ENCODE peak calls at places on chromosomes 3 and 15, in six cellular contexts. One of them, this sample, is unnamed. For H4K20me1 and H3K36me3, the result is how much of the 10 kb centered on the place peaks cover.

GRCh38 chr3:161649900-161650484 is 153.4 kb downstream of the OTOL1 start:
- DNase-seq in Karpas-422: no peak
- DNase-seq in fibroblast of lung: no peak
- DNase-seq in OCI-LY7: no peak
- DNase-seq in HepG2: no peak
- DNase-seq in GM23248: no peak
- DNase-seq in this sample: no peak

GRCh38 chr3:115275897-115276296 is 128.8 kb upstream of the ZBTB20 start:
- DNase-seq in Karpas-422: no peak
- DNase-seq in fibroblast of lung: no peak
- DNase-seq in OCI-LY7: no peak
- DNase-seq in HepG2: no peak
- DNase-seq in GM23248: peak
- DNase-seq in this sample: no peak

GRCh38 chr3:179081885-179082284 is 10.3 kb upstream of the ZMAT3 start:
- DNase-seq in Karpas-422: no peak
- DNase-seq in fibroblast of lung: no peak
- DNase-seq in OCI-LY7: no peak
- DNase-seq in HepG2: no peak
- DNase-seq in GM23248: no peak
- DNase-seq in this sample: no peak

GRCh38 chr15:41568350-41569017 is 9.5 kb downstream of the TYRO3 start:
- DNase-seq in Karpas-422: no peak
- DNase-seq in fibroblast of lung: no peak
- DNase-seq in OCI-LY7: no peak
- DNase-seq in HepG2: peak
- DNase-seq in GM23248: no peak
- DNase-seq in this sample: no peak

GRCh38 chr3:128239304-128239703 is 86.0 kb downstream of the EEFSEC start:
- DNase-seq in Karpas-422: no peak
- DNase-seq in fibroblast of lung: no peak
- DNase-seq in OCI-LY7: no peak
- DNase-seq in HepG2: no peak
- DNase-seq in GM23248: no peak
- DNase-seq in this sample: no peak

GRCh38 chr3:69433938-69434263 is 48.0 kb upstream of the FRMD4B start:
- DNase-seq in Karpas-422: no peak
- DNase-seq in fibroblast of lung: peak
- DNase-seq in OCI-LY7: no peak
- DNase-seq in HepG2: no peak
- DNase-seq in GM23248: no peak
- DNase-seq in this sample: no peak

GRCh38 chr3:43423142-43423541 is 136.8 kb downstream of the SNRK start:
- DNase-seq in Karpas-422: no peak
- DNase-seq in fibroblast of lung: peak
- DNase-seq in OCI-LY7: no peak
- DNase-seq in HepG2: no peak
- DNase-seq in GM23248: peak
- DNase-seq in this sample: no peak

GRCh38 chr3:55481918-55482495 is 5.1 kb downstream of the WNT5A start:
- DNase-seq in Karpas-422: no peak
- DNase-seq in fibroblast of lung: peak
- DNase-seq in OCI-LY7: no peak
- DNase-seq in HepG2: no peak
- DNase-seq in GM23248: peak
- DNase-seq in this sample: peak

GRCh38 chr3:194615221-194615620 is 18.0 kb downstream of the TMEM44 start:
- DNase-seq in Karpas-422: no peak
- DNase-seq in fibroblast of lung: no peak
- DNase-seq in OCI-LY7: no peak
- DNase-seq in HepG2: no peak
- DNase-seq in GM23248: no peak
- DNase-seq in this sample: no peak

GRCh38 chr15:41981373-41982132 is 9.2 kb upstream of the EHD4 start:
- DNase-seq in Karpas-422: no peak
- DNase-seq in fibroblast of lung: no peak
- DNase-seq in OCI-LY7: no peak
- DNase-seq in HepG2: no peak
- DNase-seq in GM23248: peak
- DNase-seq in this sample: peak

GRCh38 chr15:88912500-88912921 is 668 bp downstream of the MFGE8 start:
- DNase-seq in Karpas-422: no peak
- DNase-seq in fibroblast of lung: peak
- DNase-seq in OCI-LY7: no peak
- DNase-seq in HepG2: no peak
- DNase-seq in GM23248: peak
- DNase-seq in this sample: peak

GRCh38 chr3:32140943-32141342 is 34.5 kb downstream of the GPD1L start:
- DNase-seq in Karpas-422: no peak
- DNase-seq in fibroblast of lung: peak
- DNase-seq in OCI-LY7: no peak
- DNase-seq in HepG2: no peak
- DNase-seq in GM23248: no peak
- DNase-seq in this sample: no peak

GRCh38 chr3:52455283-52456168 is at the start of gene NISCH:
- DNase-seq in Karpas-422: peak
- DNase-seq in fibroblast of lung: peak
- DNase-seq in OCI-LY7: peak
- DNase-seq in HepG2: peak
- DNase-seq in GM23248: peak
- DNase-seq in this sample: peak

GRCh38 chr3:126616931-126617330 is 38.0 kb downstream of the TXNRD3 start:
- DNase-seq in Karpas-422: no peak
- DNase-seq in fibroblast of lung: peak
- DNase-seq in OCI-LY7: no peak
- DNase-seq in HepG2: no peak
- DNase-seq in GM23248: no peak
- DNase-seq in this sample: no peak

GRCh38 chr3:23615068-23615467 is 190.7 kb upstream of the UBE2E1 start:
- DNase-seq in Karpas-422: no peak
- DNase-seq in fibroblast of lung: no peak
- DNase-seq in OCI-LY7: peak
- DNase-seq in HepG2: no peak
- DNase-seq in GM23248: no peak
- DNase-seq in this sample: no peak

GRCh38 chr3:188689101-188689574 is 482.6 kb upstream of the TPRG1 start:
- DNase-seq in Karpas-422: no peak
- DNase-seq in fibroblast of lung: peak
- DNase-seq in OCI-LY7: no peak
- DNase-seq in HepG2: no peak
- DNase-seq in GM23248: peak
- DNase-seq in this sample: no peak

GRCh38 chr3:149970716-149971402 is at the start of gene PFN2:
- DNase-seq in Karpas-422: peak
- DNase-seq in fibroblast of lung: peak
- DNase-seq in OCI-LY7: peak
- DNase-seq in HepG2: peak
- DNase-seq in GM23248: peak
- DNase-seq in this sample: peak

DNA sequence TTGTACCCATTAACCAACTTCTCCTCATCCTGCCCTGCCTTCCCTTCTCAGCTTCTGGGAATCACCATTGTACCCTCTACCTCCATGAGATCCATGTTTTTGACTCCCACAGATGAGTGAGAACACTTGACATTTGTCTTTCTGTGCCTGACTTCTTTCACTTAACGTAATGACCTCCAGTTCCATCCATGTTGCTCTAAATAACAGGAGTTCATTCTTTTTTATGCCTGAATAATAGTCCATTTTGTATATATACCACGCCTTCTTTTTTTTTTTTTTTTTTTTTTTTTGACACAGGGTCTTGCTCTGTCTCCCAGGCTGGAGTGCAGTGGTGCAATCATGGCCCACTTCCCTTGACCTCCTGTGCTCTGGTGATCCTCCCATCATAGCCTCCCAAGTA is 6.7 kb downstream of the SNX1 start:
- DNase-seq in Karpas-422: no peak
- DNase-seq in fibroblast of lung: no peak
- DNase-seq in OCI-LY7: no peak
- DNase-seq in HepG2: no peak
- DNase-seq in GM23248: no peak
- DNase-seq in this sample: no peak
- H4K20me1 ChIP-seq in Karpas-422: under half
- H4K20me1 ChIP-seq in fibroblast of lung: under half
- H4K20me1 ChIP-seq in OCI-LY7: under half
- H4K20me1 ChIP-seq in HepG2: under half
- H4K20me1 ChIP-seq in GM23248: under half
- H4K20me1 ChIP-seq in this sample: half or more

GRCh38 chr15:67174864-67175573 is 79.4 kb downstream of the AAGAB start:
- DNase-seq in Karpas-422: no peak
- DNase-seq in fibroblast of lung: peak
- DNase-seq in OCI-LY7: peak
- DNase-seq in HepG2: no peak
- DNase-seq in GM23248: peak
- DNase-seq in this sample: peak
- H3K27ac ChIP-seq in Karpas-422: no peak
- H3K27ac ChIP-seq in fibroblast of lung: peak
- H3K27ac ChIP-seq in OCI-LY7: no peak
- H3K27ac ChIP-seq in HepG2: no peak
- H3K27ac ChIP-seq in GM23248: no peak
- H3K27ac ChIP-seq in this sample: peak

GRCh38 chr3:63991666-63992065 is 31.6 kb downstream of the PSMD6 start:
- DNase-seq in Karpas-422: no peak
- DNase-seq in fibroblast of lung: no peak
- DNase-seq in OCI-LY7: no peak
- DNase-seq in HepG2: no peak
- DNase-seq in GM23248: no peak
- DNase-seq in this sample: no peak
- H3K36me3 ChIP-seq in Karpas-422: half or more
- H3K36me3 ChIP-seq in fibroblast of lung: under half
- H3K36me3 ChIP-seq in OCI-LY7: half or more
- H3K36me3 ChIP-seq in HepG2: under half
- H3K36me3 ChIP-seq in GM23248: half or more
- H3K36me3 ChIP-seq in this sample: half or more

GRCh38 chr15:26985050-26985449 is 14.1 kb downstream of the GABRG3 start:
- DNase-seq in Karpas-422: no peak
- DNase-seq in fibroblast of lung: no peak
- DNase-seq in OCI-LY7: no peak
- DNase-seq in HepG2: no peak
- DNase-seq in GM23248: no peak
- DNase-seq in this sample: no peak

GRCh38 chr15:26981492-26981891 is 10.5 kb downstream of the GABRG3 start:
- DNase-seq in Karpas-422: no peak
- DNase-seq in fibroblast of lung: no peak
- DNase-seq in OCI-LY7: no peak
- DNase-seq in HepG2: no peak
- DNase-seq in GM23248: no peak
- DNase-seq in this sample: no peak

DNA sequence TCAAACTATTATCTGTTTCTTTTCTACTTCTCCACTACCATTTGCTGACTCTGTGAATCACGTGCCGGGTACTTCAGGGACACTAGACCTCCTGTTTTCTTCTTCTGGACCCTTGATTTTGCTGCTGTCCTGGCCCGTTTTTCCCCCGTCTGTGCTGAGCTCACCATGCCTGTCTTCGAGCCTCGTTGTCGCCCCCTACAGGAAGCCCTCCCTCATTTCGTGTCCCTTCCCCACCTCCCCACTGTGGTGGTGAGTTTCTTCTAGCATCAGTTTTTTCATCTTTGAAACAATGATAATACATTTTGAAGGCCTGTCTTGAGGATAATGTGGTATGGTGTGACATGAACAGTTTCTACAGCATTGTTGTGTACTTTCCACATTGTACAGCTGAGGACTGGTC is 12.8 kb downstream of the GABRG3 start:
- DNase-seq in Karpas-422: no peak
- DNase-seq in fibroblast of lung: no peak
- DNase-seq in OCI-LY7: no peak
- DNase-seq in HepG2: no peak
- DNase-seq in GM23248: no peak
- DNase-seq in this sample: no peak
- H4K20me1 ChIP-seq in Karpas-422: under half
- H4K20me1 ChIP-seq in fibroblast of lung: under half
- H4K20me1 ChIP-seq in OCI-LY7: under half
- H4K20me1 ChIP-seq in HepG2: under half
- H4K20me1 ChIP-seq in GM23248: under half
- H4K20me1 ChIP-seq in this sample: under half

GRCh38 chr3:11467875-11468274 is 175.8 kb downstream of the VGLL4 start:
- DNase-seq in Karpas-422: no peak
- DNase-seq in fibroblast of lung: no peak
- DNase-seq in OCI-LY7: no peak
- DNase-seq in HepG2: no peak
- DNase-seq in GM23248: no peak
- DNase-seq in this sample: no peak

GRCh38 chr3:11465744-11466611 is 177.7 kb downstream of the VGLL4 start:
- DNase-seq in Karpas-422: no peak
- DNase-seq in fibroblast of lung: peak
- DNase-seq in OCI-LY7: no peak
- DNase-seq in HepG2: no peak
- DNase-seq in GM23248: peak
- DNase-seq in this sample: peak

GRCh38 chr3:11464356-11464755 is 179.4 kb downstream of the VGLL4 start:
- DNase-seq in Karpas-422: no peak
- DNase-seq in fibroblast of lung: no peak
- DNase-seq in OCI-LY7: no peak
- DNase-seq in HepG2: no peak
- DNase-seq in GM23248: no peak
- DNase-seq in this sample: no peak

GRCh38 chr3:11475324-11475723 is 168.4 kb downstream of the VGLL4 start:
- DNase-seq in Karpas-422: no peak
- DNase-seq in fibroblast of lung: no peak
- DNase-seq in OCI-LY7: no peak
- DNase-seq in HepG2: no peak
- DNase-seq in GM23248: no peak
- DNase-seq in this sample: no peak

GRCh38 chr3:11470031-11470853 is 173.5 kb downstream of the VGLL4 start:
- DNase-seq in Karpas-422: no peak
- DNase-seq in fibroblast of lung: no peak
- DNase-seq in OCI-LY7: no peak
- DNase-seq in HepG2: no peak
- DNase-seq in GM23248: peak
- DNase-seq in this sample: no peak
- H3K27ac ChIP-seq in Karpas-422: no peak
- H3K27ac ChIP-seq in fibroblast of lung: no peak
- H3K27ac ChIP-seq in OCI-LY7: no peak
- H3K27ac ChIP-seq in HepG2: no peak
- H3K27ac ChIP-seq in GM23248: no peak
- H3K27ac ChIP-seq in this sample: no peak

GRCh38 chr3:9448071-9448470 is 50.7 kb downstream of the SETD5 start:
- DNase-seq in Karpas-422: no peak
- DNase-seq in fibroblast of lung: no peak
- DNase-seq in OCI-LY7: no peak
- DNase-seq in HepG2: no peak
- DNase-seq in GM23248: no peak
- DNase-seq in this sample: no peak

GRCh38 chr3:9448643-9449042 is 51.2 kb downstream of the SETD5 start:
- DNase-seq in Karpas-422: no peak
- DNase-seq in fibroblast of lung: peak
- DNase-seq in OCI-LY7: no peak
- DNase-seq in HepG2: no peak
- DNase-seq in GM23248: peak
- DNase-seq in this sample: no peak

GRCh38 chr3:9455596-9455995 is 58.2 kb downstream of the SETD5 start:
- DNase-seq in Karpas-422: no peak
- DNase-seq in fibroblast of lung: no peak
- DNase-seq in OCI-LY7: no peak
- DNase-seq in HepG2: no peak
- DNase-seq in GM23248: no peak
- DNase-seq in this sample: no peak

GRCh38 chr3:9452417-9452816 is 55.0 kb downstream of the SETD5 start:
- DNase-seq in Karpas-422: no peak
- DNase-seq in fibroblast of lung: no peak
- DNase-seq in OCI-LY7: no peak
- DNase-seq in HepG2: no peak
- DNase-seq in GM23248: peak
- DNase-seq in this sample: no peak
- H3K36me3 ChIP-seq in Karpas-422: half or more
- H3K36me3 ChIP-seq in fibroblast of lung: under half
- H3K36me3 ChIP-seq in OCI-LY7: half or more
- H3K36me3 ChIP-seq in HepG2: under half
- H3K36me3 ChIP-seq in GM23248: half or more
- H3K36me3 ChIP-seq in this sample: half or more